ENCODE peak calls at places on chromosome X, in ten cellular contexts. One of them, this sample, is unnamed.

GRCh38 chrX:16966745-16967144 is 20.3 kb downstream of the REPS2 start:
- DNase-seq in ovary: no peak
- DNase-seq in activated naive CD8-positive, alpha-beta T cell treated with anti-CD3 and anti-CD28 coated beads for 36 hours: no peak
- DNase-seq in dermis blood vessel endothelial cell: no peak
- DNase-seq in mucosa of descending colon: no peak
- DNase-seq in NCI-H524 treated with DMSO at 0.1 percent for 48 hours: no peak
- DNase-seq in HFF-Myc: no peak
- DNase-seq in T-helper 17 cell: no peak
- DNase-seq in kidney tubule cell: no peak
- DNase-seq in NCI-H1694 treated with DMSO at 0.1 percent for 48 hours: no peak
- DNase-seq in this sample: no peak

GRCh38 chrX:121570072-121570841 is 522.8 kb downstream of the GLUD2 start:
- DNase-seq in ovary: no peak
- DNase-seq in activated naive CD8-positive, alpha-beta T cell treated with anti-CD3 and anti-CD28 coated beads for 36 hours: no peak
- DNase-seq in dermis blood vessel endothelial cell: no peak
- DNase-seq in mucosa of descending colon: no peak
- DNase-seq in NCI-H524 treated with DMSO at 0.1 percent for 48 hours: no peak
- DNase-seq in HFF-Myc: no peak
- DNase-seq in T-helper 17 cell: no peak
- DNase-seq in kidney tubule cell: peak
- DNase-seq in NCI-H1694 treated with DMSO at 0.1 percent for 48 hours: no peak
- DNase-seq in this sample: peak

GRCh38 chrX:20481632-20482031 is 214.9 kb upstream of the RPS6KA3 start:
- DNase-seq in ovary: no peak
- DNase-seq in activated naive CD8-positive, alpha-beta T cell treated with anti-CD3 and anti-CD28 coated beads for 36 hours: no peak
- DNase-seq in dermis blood vessel endothelial cell: no peak
- DNase-seq in mucosa of descending colon: no peak
- DNase-seq in NCI-H524 treated with DMSO at 0.1 percent for 48 hours: no peak
- DNase-seq in HFF-Myc: no peak
- DNase-seq in T-helper 17 cell: no peak
- DNase-seq in kidney tubule cell: no peak
- DNase-seq in NCI-H1694 treated with DMSO at 0.1 percent for 48 hours: no peak
- DNase-seq in this sample: no peak

GRCh38 chrX:103664363-103664762 is 22.1 kb downstream of the MORF4L2 start:
- DNase-seq in ovary: peak
- DNase-seq in activated naive CD8-positive, alpha-beta T cell treated with anti-CD3 and anti-CD28 coated beads for 36 hours: no peak
- DNase-seq in dermis blood vessel endothelial cell: no peak
- DNase-seq in mucosa of descending colon: no peak
- DNase-seq in NCI-H524 treated with DMSO at 0.1 percent for 48 hours: no peak
- DNase-seq in HFF-Myc: no peak
- DNase-seq in T-helper 17 cell: no peak
- DNase-seq in kidney tubule cell: no peak
- DNase-seq in NCI-H1694 treated with DMSO at 0.1 percent for 48 hours: no peak
- DNase-seq in this sample: no peak

GRCh38 chrX:150569155-150569477 is 695 bp downstream of the MTM1 start:
- DNase-seq in ovary: no peak
- DNase-seq in activated naive CD8-positive, alpha-beta T cell treated with anti-CD3 and anti-CD28 coated beads for 36 hours: peak
- DNase-seq in dermis blood vessel endothelial cell: no peak
- DNase-seq in mucosa of descending colon: no peak
- DNase-seq in NCI-H524 treated with DMSO at 0.1 percent for 48 hours: no peak
- DNase-seq in HFF-Myc: no peak
- DNase-seq in T-helper 17 cell: peak
- DNase-seq in kidney tubule cell: peak
- DNase-seq in NCI-H1694 treated with DMSO at 0.1 percent for 48 hours: peak
- DNase-seq in this sample: peak

GRCh38 chrX:72054776-72055495 is 76.8 kb downstream of the RTL5 start:
- DNase-seq in ovary: no peak
- DNase-seq in activated naive CD8-positive, alpha-beta T cell treated with anti-CD3 and anti-CD28 coated beads for 36 hours: no peak
- DNase-seq in dermis blood vessel endothelial cell: no peak
- DNase-seq in mucosa of descending colon: no peak
- DNase-seq in NCI-H524 treated with DMSO at 0.1 percent for 48 hours: no peak
- DNase-seq in HFF-Myc: no peak
- DNase-seq in T-helper 17 cell: no peak
- DNase-seq in kidney tubule cell: no peak
- DNase-seq in NCI-H1694 treated with DMSO at 0.1 percent for 48 hours: no peak
- DNase-seq in this sample: no peak

GRCh38 chrX:9562851-9563250 is 98.0 kb downstream of the TBL1X start:
- DNase-seq in ovary: no peak
- DNase-seq in activated naive CD8-positive, alpha-beta T cell treated with anti-CD3 and anti-CD28 coated beads for 36 hours: no peak
- DNase-seq in dermis blood vessel endothelial cell: no peak
- DNase-seq in mucosa of descending colon: no peak
- DNase-seq in NCI-H524 treated with DMSO at 0.1 percent for 48 hours: no peak
- DNase-seq in HFF-Myc: peak
- DNase-seq in T-helper 17 cell: no peak
- DNase-seq in kidney tubule cell: peak
- DNase-seq in NCI-H1694 treated with DMSO at 0.1 percent for 48 hours: no peak
- DNase-seq in this sample: peak

GRCh38 chrX:81202413-81202794 is 502 bp downstream of the SH3BGRL start:
- DNase-seq in ovary: no peak
- DNase-seq in activated naive CD8-positive, alpha-beta T cell treated with anti-CD3 and anti-CD28 coated beads for 36 hours: no peak
- DNase-seq in dermis blood vessel endothelial cell: peak
- DNase-seq in mucosa of descending colon: no peak
- DNase-seq in NCI-H524 treated with DMSO at 0.1 percent for 48 hours: no peak
- DNase-seq in HFF-Myc: no peak
- DNase-seq in T-helper 17 cell: no peak
- DNase-seq in kidney tubule cell: peak
- DNase-seq in NCI-H1694 treated with DMSO at 0.1 percent for 48 hours: no peak
- DNase-seq in this sample: peak

GRCh38 chrX:20523626-20524312 is 257.1 kb upstream of the RPS6KA3 start:
- DNase-seq in ovary: no peak
- DNase-seq in activated naive CD8-positive, alpha-beta T cell treated with anti-CD3 and anti-CD28 coated beads for 36 hours: no peak
- DNase-seq in dermis blood vessel endothelial cell: no peak
- DNase-seq in mucosa of descending colon: no peak
- DNase-seq in NCI-H524 treated with DMSO at 0.1 percent for 48 hours: no peak
- DNase-seq in HFF-Myc: no peak
- DNase-seq in T-helper 17 cell: no peak
- DNase-seq in kidney tubule cell: no peak
- DNase-seq in NCI-H1694 treated with DMSO at 0.1 percent for 48 hours: no peak
- DNase-seq in this sample: no peak

GRCh38 chrX:123920065-123920785 is 41.3 kb upstream of the STAG2 start:
- DNase-seq in ovary: no peak
- DNase-seq in activated naive CD8-positive, alpha-beta T cell treated with anti-CD3 and anti-CD28 coated beads for 36 hours: no peak
- DNase-seq in dermis blood vessel endothelial cell: peak
- DNase-seq in mucosa of descending colon: no peak
- DNase-seq in NCI-H524 treated with DMSO at 0.1 percent for 48 hours: no peak
- DNase-seq in HFF-Myc: peak
- DNase-seq in T-helper 17 cell: no peak
- DNase-seq in kidney tubule cell: peak
- DNase-seq in NCI-H1694 treated with DMSO at 0.1 percent for 48 hours: peak
- DNase-seq in this sample: peak

GRCh38 chrX:131271274-131271673 is 17.8 kb downstream of the IGSF1 start:
- DNase-seq in ovary: no peak
- DNase-seq in activated naive CD8-positive, alpha-beta T cell treated with anti-CD3 and anti-CD28 coated beads for 36 hours: no peak
- DNase-seq in dermis blood vessel endothelial cell: no peak
- DNase-seq in mucosa of descending colon: no peak
- DNase-seq in NCI-H524 treated with DMSO at 0.1 percent for 48 hours: no peak
- DNase-seq in HFF-Myc: no peak
- DNase-seq in T-helper 17 cell: no peak
- DNase-seq in kidney tubule cell: no peak
- DNase-seq in NCI-H1694 treated with DMSO at 0.1 percent for 48 hours: no peak
- DNase-seq in this sample: no peak

GRCh38 chrX:38811515-38812239 is 10.4 kb downstream of the MID1IP1 start:
- DNase-seq in ovary: no peak
- DNase-seq in activated naive CD8-positive, alpha-beta T cell treated with anti-CD3 and anti-CD28 coated beads for 36 hours: peak
- DNase-seq in dermis blood vessel endothelial cell: no peak
- DNase-seq in mucosa of descending colon: no peak
- DNase-seq in NCI-H524 treated with DMSO at 0.1 percent for 48 hours: no peak
- DNase-seq in HFF-Myc: no peak
- DNase-seq in T-helper 17 cell: no peak
- DNase-seq in kidney tubule cell: peak
- DNase-seq in NCI-H1694 treated with DMSO at 0.1 percent for 48 hours: no peak
- DNase-seq in this sample: peak

GRCh38 chrX:154313147-154313546 is 17.6 kb downstream of the TKTL1 start:
- DNase-seq in ovary: no peak
- DNase-seq in activated naive CD8-positive, alpha-beta T cell treated with anti-CD3 and anti-CD28 coated beads for 36 hours: peak
- DNase-seq in dermis blood vessel endothelial cell: no peak
- DNase-seq in mucosa of descending colon: no peak
- DNase-seq in NCI-H524 treated with DMSO at 0.1 percent for 48 hours: no peak
- DNase-seq in HFF-Myc: no peak
- DNase-seq in T-helper 17 cell: no peak
- DNase-seq in kidney tubule cell: no peak
- DNase-seq in NCI-H1694 treated with DMSO at 0.1 percent for 48 hours: no peak
- DNase-seq in this sample: no peak

GRCh38 chrX:132671229-132671641 is 182.4 kb upstream of the MBNL3 start:
- DNase-seq in ovary: no peak
- DNase-seq in activated naive CD8-positive, alpha-beta T cell treated with anti-CD3 and anti-CD28 coated beads for 36 hours: no peak
- DNase-seq in dermis blood vessel endothelial cell: no peak
- DNase-seq in mucosa of descending colon: no peak
- DNase-seq in NCI-H524 treated with DMSO at 0.1 percent for 48 hours: no peak
- DNase-seq in HFF-Myc: no peak
- DNase-seq in T-helper 17 cell: no peak
- DNase-seq in kidney tubule cell: peak
- DNase-seq in NCI-H1694 treated with DMSO at 0.1 percent for 48 hours: no peak
- DNase-seq in this sample: no peak

GRCh38 chrX:68694429-68695205 is 47.2 kb downstream of the STARD8 start:
- DNase-seq in ovary: no peak
- DNase-seq in activated naive CD8-positive, alpha-beta T cell treated with anti-CD3 and anti-CD28 coated beads for 36 hours: peak
- DNase-seq in dermis blood vessel endothelial cell: no peak
- DNase-seq in mucosa of descending colon: no peak
- DNase-seq in NCI-H524 treated with DMSO at 0.1 percent for 48 hours: no peak
- DNase-seq in HFF-Myc: no peak
- DNase-seq in T-helper 17 cell: no peak
- DNase-seq in kidney tubule cell: peak
- DNase-seq in NCI-H1694 treated with DMSO at 0.1 percent for 48 hours: no peak
- DNase-seq in this sample: no peak

GRCh38 chrX:38061335-38061734 is 55.0 kb downstream of the SYTL5 start:
- DNase-seq in ovary: no peak
- DNase-seq in activated naive CD8-positive, alpha-beta T cell treated with anti-CD3 and anti-CD28 coated beads for 36 hours: no peak
- DNase-seq in dermis blood vessel endothelial cell: peak
- DNase-seq in mucosa of descending colon: no peak
- DNase-seq in NCI-H524 treated with DMSO at 0.1 percent for 48 hours: no peak
- DNase-seq in HFF-Myc: no peak
- DNase-seq in T-helper 17 cell: no peak
- DNase-seq in kidney tubule cell: peak
- DNase-seq in NCI-H1694 treated with DMSO at 0.1 percent for 48 hours: no peak
- DNase-seq in this sample: no peak

GRCh38 chrX:129144172-129145038 is 378.9 kb downstream of the SMARCA1 start:
- DNase-seq in ovary: no peak
- DNase-seq in activated naive CD8-positive, alpha-beta T cell treated with anti-CD3 and anti-CD28 coated beads for 36 hours: no peak
- DNase-seq in dermis blood vessel endothelial cell: no peak
- DNase-seq in mucosa of descending colon: no peak
- DNase-seq in NCI-H524 treated with DMSO at 0.1 percent for 48 hours: no peak
- DNase-seq in HFF-Myc: no peak
- DNase-seq in T-helper 17 cell: no peak
- DNase-seq in kidney tubule cell: peak
- DNase-seq in NCI-H1694 treated with DMSO at 0.1 percent for 48 hours: no peak
- DNase-seq in this sample: no peak

GRCh38 chrX:10529344-10529743 is 91.0 kb downstream of the MID1 start:
- DNase-seq in ovary: no peak
- DNase-seq in activated naive CD8-positive, alpha-beta T cell treated with anti-CD3 and anti-CD28 coated beads for 36 hours: no peak
- DNase-seq in dermis blood vessel endothelial cell: peak
- DNase-seq in mucosa of descending colon: no peak
- DNase-seq in NCI-H524 treated with DMSO at 0.1 percent for 48 hours: no peak
- DNase-seq in HFF-Myc: no peak
- DNase-seq in T-helper 17 cell: no peak
- DNase-seq in kidney tubule cell: peak
- DNase-seq in NCI-H1694 treated with DMSO at 0.1 percent for 48 hours: no peak
- DNase-seq in this sample: no peak

GRCh38 chrX:141936080-141936479 is 32.4 kb downstream of the MAGEC1 start:
- DNase-seq in ovary: no peak
- DNase-seq in activated naive CD8-positive, alpha-beta T cell treated with anti-CD3 and anti-CD28 coated beads for 36 hours: no peak
- DNase-seq in dermis blood vessel endothelial cell: no peak
- DNase-seq in mucosa of descending colon: no peak
- DNase-seq in NCI-H524 treated with DMSO at 0.1 percent for 48 hours: no peak
- DNase-seq in HFF-Myc: no peak
- DNase-seq in T-helper 17 cell: no peak
- DNase-seq in kidney tubule cell: peak
- DNase-seq in NCI-H1694 treated with DMSO at 0.1 percent for 48 hours: no peak
- DNase-seq in this sample: peak

This sample was measured in choroid plexus epithelial cell.